ENCODE peak calls at places on chromosomes 3 and 15, in nine cellular contexts. N, U, Q, G, X, D, F, S and H are unnamed samples.

GRCh38 chr15:74827632-74828031 is 1.2 kb downstream of the CPLX3 start:
- DNase-seq in S (no peak), U (no peak), D (no peak), G (no peak), F (no peak), X (no peak), N (no peak), Q (no peak), H (no peak)

GRCh38 chr3:55000546-55000945 is 72.7 kb upstream of the LRTM1 start:
- DNase-seq in F (no peak), N (no peak), S (peak), G (peak), X (no peak), U (no peak), D (peak), Q (peak), H (no peak)

GRCh38 chr3:148162132-148162531 is 535.6 kb upstream of the AGTR1 start:
- DNase-seq in F (no peak), D (no peak), Q (no peak), S (no peak), U (no peak), N (no peak), G (no peak), X (no peak), H (no peak)

GRCh38 chr3:191331443-191331842 is 1.1 kb upstream of the UTS2B start:
- DNase-seq in X (no peak), D (no peak), U (peak), S (no peak), Q (no peak), N (no peak), G (peak), F (no peak), H (no peak)

GRCh38 chr3:145798691-145799550 is 362.1 kb downstream of the PLOD2 start:
- DNase-seq in U (no peak), D (no peak), S (no peak), N (peak), Q (peak), G (no peak), X (peak), F (no peak), H (no peak)

GRCh38 chr3:170420307-170420821 is 1.7 kb downstream of the CLDN11 start:
- DNase-seq in X (peak), Q (no peak), U (no peak), G (no peak), S (no peak), F (no peak), D (no peak), N (no peak), H (no peak)

GRCh38 chr3:183449391-183449790 is 21.0 kb upstream of the MCF2L2 start:
- DNase-seq in D (no peak), U (no peak), G (no peak), Q (peak), S (no peak), X (no peak), N (no peak), F (no peak), H (no peak)

GRCh38 chr3:36542186-36542585 is 161.9 kb downstream of the STAC start:
- DNase-seq in U (no peak), F (no peak), N (no peak), G (no peak), S (no peak), D (no peak), Q (no peak), X (no peak), H (no peak)

GRCh38 chr3:9770276-9770812 is 597 bp upstream of the CAMK1 start:
- DNase-seq in G (no peak), F (no peak), X (no peak), S (no peak), D (peak), N (peak), U (no peak), Q (no peak), H (no peak)

GRCh38 chr3:133896002-133896761 is 500 bp upstream of the RAB6B start:
- DNase-seq in X (peak), F (no peak), D (no peak), G (no peak), Q (peak), U (no peak), N (no peak), S (no peak), H (no peak)

GRCh38 chr3:120855665-120856437 is 52.2 kb upstream of the STXBP5L start:
- DNase-seq in G (peak), D (no peak), X (peak), U (no peak), Q (no peak), F (no peak), S (peak), N (peak), H (peak)

GRCh38 chr3:9715764-9716437 is 12.3 kb downstream of the CPNE9 start:
- DNase-seq in U (no peak), S (peak), Q (no peak), X (no peak), N (peak), D (peak), F (no peak), G (peak), H (peak)

GRCh38 chr3:55673764-55674163 is 186.7 kb upstream of the WNT5A start:
- DNase-seq in F (no peak), X (no peak), D (no peak), G (no peak), S (no peak), N (no peak), Q (no peak), U (no peak), H (no peak)

GRCh38 chr15:69143756-69144436 is 16.5 kb upstream of the GLCE start:
- DNase-seq in D (no peak), S (no peak), X (peak), F (no peak), U (no peak), N (no peak), Q (no peak), G (no peak), H (no peak)

GRCh38 chr3:42751609-42752008 is 21.4 kb downstream of the CCDC13 start:
- DNase-seq in X (peak), G (no peak), F (no peak), U (no peak), S (no peak), D (peak), N (peak), Q (no peak), H (no peak)

GRCh38 chr3:178367817-178368617 is 168.2 kb upstream of the KCNMB2 start:
- DNase-seq in X (no peak), D (no peak), N (no peak), S (no peak), G (peak), Q (no peak), U (no peak), F (no peak), H (no peak)

GRCh38 chr3:53804697-53805462 is 41.3 kb downstream of the CHDH start:
- DNase-seq in N (peak), U (peak), S (peak), F (no peak), Q (no peak), G (peak), X (peak), D (no peak), H (no peak)

GRCh38 chr15:95872366-95872771 is 458.1 kb upstream of the NR2F2 start:
- DNase-seq in X (no peak), F (no peak), S (peak), D (no peak), Q (no peak), N (no peak), U (no peak), G (peak), H (peak)

GRCh38 chr3:125602752-125603649 is 7.7 kb upstream of the OSBPL11 start:
- DNase-seq in F (no peak), X (peak), U (no peak), G (peak), S (no peak), Q (peak), N (no peak), D (no peak), H (peak)

GRCh38 chr3:42591811-42592210 is 1.2 kb downstream of the SS18L2 start:
- DNase-seq in X (no peak), F (no peak), Q (no peak), D (no peak), N (no peak), S (no peak), U (no peak), G (no peak), H (no peak)

GRCh38 chr15:55708720-55709119 is 34.2 kb downstream of the PRTG start:
- DNase-seq in N (no peak), X (no peak), D (no peak), U (no peak), Q (no peak), S (no peak), G (no peak), F (no peak), H (no peak)

GRCh38 chr15:55707985-55708384 is 35.0 kb downstream of the PRTG start:
- DNase-seq in X (no peak), S (no peak), Q (no peak), G (no peak), F (no peak), D (no peak), U (no peak), N (no peak), H (no peak)

GRCh38 chr15:55700876-55701275 is 42.1 kb downstream of the PRTG start:
- DNase-seq in D (no peak), F (no peak), U (no peak), Q (no peak), S (no peak), X (no peak), N (no peak), G (no peak), H (no peak)

GRCh38 chr15:55707523-55707922 is 35.4 kb downstream of the PRTG start:
- DNase-seq in X (no peak), F (no peak), U (no peak), D (no peak), N (no peak), G (no peak), S (no peak), Q (no peak), H (no peak)

GRCh38 chr15:55703873-55704285 is 39.1 kb downstream of the PRTG start:
- DNase-seq in U (no peak), N (no peak), F (no peak), X (no peak), Q (no peak), D (no peak), G (no peak), S (no peak), H (no peak)
- H3K27ac ChIP-seq in U (peak), N (no peak), F (no peak), X (peak), Q (peak), D (no peak), G (no peak), S (no peak), H (no peak)

GRCh38 chr15:64825431-64826294 is at the start of gene PIF1:
- DNase-seq in X (peak), D (peak), N (peak), F (peak), Q (peak), S (peak), U (peak), G (peak), H (peak)
- H3K27ac ChIP-seq in X (peak), D (peak), N (peak), F (peak), Q (peak), S (peak), U (peak), G (peak), H (peak)

GRCh38 chr15:90059208-90059985 is 42.9 kb downstream of the IDH2 start:
- DNase-seq in Q (no peak), X (peak), S (no peak), D (peak), U (no peak), N (peak), G (no peak), F (peak), H (no peak)
- H3K27ac ChIP-seq in Q (peak), X (no peak), S (no peak), D (peak), U (peak), N (peak), G (peak), F (peak), H (peak)

GRCh38 chr3:141682921-141683320 is 55.2 kb upstream of the RNF7 start:
- DNase-seq in G (no peak), U (no peak), Q (no peak), S (no peak), N (no peak), F (no peak), X (no peak), D (no peak), H (no peak)

GRCh38 chr3:141682007-141682406 is 56.1 kb upstream of the RNF7 start:
- DNase-seq in U (no peak), Q (no peak), S (no peak), G (no peak), N (no peak), X (no peak), F (no peak), D (no peak), H (no peak)

GRCh38 chr3:141684758-141685157 is 53.3 kb upstream of the RNF7 start:
- DNase-seq in X (no peak), Q (no peak), G (no peak), D (no peak), S (no peak), F (no peak), U (no peak), N (no peak), H (no peak)

GRCh38 chr3:141680620-141681389 is 57.3 kb upstream of the RNF7 start:
- DNase-seq in G (peak), N (no peak), X (peak), D (no peak), U (no peak), F (no peak), Q (peak), S (no peak), H (no peak)

DNA sequence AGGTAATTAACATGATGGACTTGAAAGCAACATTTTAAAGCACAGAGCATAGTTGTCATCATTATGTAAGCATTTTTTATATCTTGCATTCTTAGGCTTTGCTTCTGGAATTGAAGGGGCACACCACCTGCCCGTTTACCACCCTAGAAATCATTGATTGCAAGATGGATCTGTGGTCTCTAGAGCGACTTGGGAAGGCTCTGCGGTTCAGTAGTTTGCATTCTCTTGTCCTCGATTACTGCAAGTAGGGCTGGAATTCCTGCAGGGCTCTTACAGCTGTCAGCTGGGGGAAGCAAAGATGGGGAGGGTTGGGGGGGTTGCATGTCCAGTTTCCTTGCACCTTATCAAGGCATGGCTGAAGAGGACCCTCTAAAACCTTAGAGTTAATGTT is 56.7 kb upstream of the RNF7 start:
- DNase-seq in Q (no peak), N (no peak), X (no peak), U (no peak), S (no peak), F (no peak), D (no peak), G (no peak), H (no peak)
- H3K27ac ChIP-seq in Q (no peak), N (no peak), X (no peak), U (no peak), S (no peak), F (no peak), D (peak), G (no peak), H (no peak)

GRCh38 chr3:154745925-154746324 is 315.9 kb upstream of the GPR149 start:
- DNase-seq in G (no peak), Q (no peak), F (no peak), S (no peak), U (no peak), X (no peak), D (no peak), N (no peak), H (no peak)
- H3K27ac ChIP-seq in G (no peak), Q (no peak), F (no peak), S (no peak), U (no peak), X (no peak), D (no peak), N (no peak), H (no peak)

GRCh38 chr3:38992117-38992779 is 59.5 kb downstream of the SCN11A start:
- DNase-seq in X (no peak), Q (no peak), U (no peak), F (no peak), S (peak), D (no peak), G (peak), N (no peak), H (no peak)
- H3K27ac ChIP-seq in X (no peak), Q (no peak), U (no peak), F (no peak), S (peak), D (no peak), G (no peak), N (no peak), H (peak)

GRCh38 chr3:186810597-186810996 is 4.3 kb upstream of the RFC4 start:
- DNase-seq in S (no peak), G (no peak), N (no peak), U (no peak), X (no peak), F (no peak), Q (no peak), D (no peak), H (no peak)
- H3K27ac ChIP-seq in S (no peak), G (no peak), N (no peak), U (no peak), X (no peak), F (no peak), Q (no peak), D (no peak), H (no peak)

GRCh38 chr3:99126291-99126690 is 224.8 kb upstream of the DCBLD2 start:
- DNase-seq in S (no peak), G (no peak), D (no peak), X (no peak), F (no peak), U (no peak), N (no peak), Q (no peak), H (no peak)

GRCh38 chr3:99131876-99132275 is 230.4 kb upstream of the DCBLD2 start:
- DNase-seq in S (no peak), D (no peak), Q (no peak), X (no peak), N (no peak), G (peak), F (no peak), U (no peak), H (no peak)

GRCh38 chr3:99128205-99128604 is 226.7 kb upstream of the DCBLD2 start:
- DNase-seq in D (no peak), X (no peak), G (no peak), U (no peak), F (no peak), S (no peak), Q (no peak), N (no peak), H (no peak)

DNA sequence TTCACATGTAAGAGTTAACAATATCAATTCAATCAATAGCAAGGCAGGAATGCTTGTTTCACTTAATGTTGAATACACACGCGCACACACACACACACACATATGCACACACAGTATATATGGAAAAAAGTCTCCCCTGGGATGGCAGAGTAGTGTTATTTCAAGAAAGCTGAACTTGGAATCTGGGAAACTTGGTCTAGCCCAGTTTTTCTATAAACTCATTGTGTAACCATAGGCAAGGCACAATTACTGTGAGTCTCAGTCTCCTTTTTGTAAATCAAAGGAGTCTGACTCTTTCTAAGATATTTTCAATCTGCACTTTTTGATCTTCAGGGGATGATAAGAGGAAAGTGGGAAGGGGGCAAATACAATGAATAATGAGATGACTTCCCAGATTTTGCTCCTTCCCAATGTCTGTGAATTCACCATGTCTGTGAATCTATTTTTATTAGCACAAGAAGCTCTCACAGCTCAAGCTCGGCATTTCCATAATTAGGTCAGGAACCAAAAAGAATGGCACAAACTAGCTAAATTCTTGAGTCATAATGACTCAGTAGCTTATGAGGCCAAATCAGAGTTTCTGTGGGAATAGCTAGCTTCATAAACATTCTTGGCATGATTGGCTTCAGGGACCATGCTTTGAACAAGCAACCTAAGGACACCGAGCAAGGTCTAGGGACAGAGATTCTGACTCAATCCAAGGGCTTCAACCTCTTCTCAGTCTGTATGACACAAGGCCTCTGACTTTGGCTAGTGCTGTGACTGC is 227.4 kb upstream of the DCBLD2 start:
- DNase-seq in G (peak), Q (no peak), X (no peak), F (no peak), S (peak), D (no peak), U (no peak), N (no peak), H (peak)
- H3K27ac ChIP-seq in G (no peak), Q (no peak), X (no peak), F (no peak), S (peak), D (no peak), U (no peak), N (no peak), H (peak)

GRCh38 chr15:101348015-101348414 is 53.0 kb upstream of the SNRPA1 start:
- DNase-seq in G (no peak), N (no peak), S (no peak), Q (no peak), U (no peak), X (no peak), D (no peak), F (no peak), H (no peak)

GRCh38 chr15:101346928-101347327 is 51.9 kb upstream of the SNRPA1 start:
- DNase-seq in F (no peak), S (no peak), G (no peak), Q (no peak), N (no peak), X (no peak), U (no peak), D (no peak), H (no peak)

GRCh38 chr15:101347454-101347853 is 52.4 kb upstream of the SNRPA1 start:
- DNase-seq in Q (no peak), X (no peak), N (no peak), D (no peak), F (no peak), U (no peak), G (no peak), S (no peak), H (no peak)

GRCh38 chr15:101349497-101349951 is 54.5 kb upstream of the SNRPA1 start:
- DNase-seq in Q (no peak), U (no peak), S (no peak), D (no peak), N (no peak), G (no peak), X (no peak), F (no peak), H (no peak)

DNA sequence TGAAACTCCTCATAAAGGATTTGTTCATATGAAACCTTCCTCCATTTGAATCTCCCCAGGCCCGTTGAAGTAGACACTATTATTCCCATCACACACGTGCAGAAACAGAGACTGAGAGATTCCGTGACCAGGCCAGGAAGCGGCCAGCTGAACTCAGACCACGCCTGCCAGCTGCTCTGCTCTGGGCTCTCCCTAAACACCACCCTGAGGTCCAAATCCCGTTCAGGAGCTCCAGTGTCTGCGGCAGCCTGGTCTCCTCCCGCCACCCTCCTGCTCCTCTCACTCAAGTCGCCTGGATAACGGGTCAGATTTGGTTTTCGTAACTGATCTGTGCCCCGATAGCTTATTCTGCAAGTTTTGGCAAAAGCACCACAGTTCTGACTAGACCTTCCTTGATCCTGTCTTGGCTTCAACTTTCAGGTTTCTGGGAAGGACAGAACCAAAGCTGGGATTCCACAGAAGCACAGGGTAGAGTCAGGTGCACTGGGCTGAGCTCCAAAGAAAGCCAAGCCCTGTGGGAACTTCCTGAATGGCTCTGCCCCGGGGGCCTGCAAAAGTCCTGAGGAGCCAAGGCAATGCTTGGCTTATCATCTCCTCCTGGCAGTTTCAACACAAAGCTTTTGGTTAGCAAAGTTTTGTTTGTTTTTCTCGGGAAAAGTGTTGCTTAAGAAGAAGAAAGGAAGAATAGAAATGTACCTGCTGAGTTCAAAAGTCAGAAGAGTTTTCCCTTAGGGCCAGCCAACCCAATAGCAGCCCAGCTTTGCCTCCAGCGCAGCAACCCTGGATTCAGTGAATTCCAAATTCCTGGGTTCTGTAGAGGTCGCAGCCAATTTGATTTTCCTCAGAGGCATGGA is 53.8 kb upstream of the SNRPA1 start:
- DNase-seq in N (no peak), Q (no peak), F (no peak), S (no peak), D (peak), U (no peak), X (peak), G (peak), H (no peak)
- H3K27ac ChIP-seq in N (no peak), Q (no peak), F (no peak), S (no peak), D (no peak), U (peak), X (no peak), G (peak), H (no peak)